ENCODE peak calls at places on chromosomes 13 and 19, in six cellular contexts. O is GM12891, A is HepG2, W is GM12878, M is H1, X is K562. Z is an unnamed sample.

GRCh38 chr13:77285098-77285497 is 41.8 kb downstream of the MYCBP2 start:
- DNase-seq in A (no peak), M (no peak), X (no peak), O (no peak), W (no peak), Z (no peak)

GRCh38 chr19:44625531-44626066 is 12.2 kb downstream of the IGSF23 start:
- DNase-seq in X (no peak), M (no peak), O (no peak), A (no peak), W (no peak), Z (no peak)

GRCh38 chr19:1942078-1942933 is 1.3 kb downstream of the CSNK1G2 start:
- DNase-seq in M (no peak), A (peak; percentile 73), O (peak; percentile 72), X (peak; percentile 86), W (peak; percentile 42), Z (peak; percentile 75)

GRCh38 chr13:38008636-38009035 is 139.1 kb upstream of the TRPC4 start:
- DNase-seq in X (peak; percentile 27), M (no peak), O (no peak), W (no peak), A (no peak), Z (no peak)

GRCh38 chr13:99909836-99910619 is 61.5 kb downstream of the ZIC5 start:
- DNase-seq in A (no peak), O (no peak), W (no peak), M (no peak), X (no peak), Z (no peak)

GRCh38 chr19:46068345-46069258 is 27.8 kb upstream of the IGFL4 start:
- DNase-seq in M (no peak), X (no peak), A (peak; percentile 92), W (no peak), O (no peak), Z (no peak)

GRCh38 chr19:17289489-17289888 is 7.8 kb downstream of the ANKLE1 start:
- DNase-seq in M (no peak), A (no peak), O (peak; percentile 77), X (peak; percentile 94), W (no peak), Z (peak; percentile 88)

GRCh38 chr19:52809801-52810200 is 11.6 kb downstream of the ZNF28 start:
- DNase-seq in W (no peak), M (no peak), O (no peak), A (no peak), X (no peak), Z (no peak)

GRCh38 chr19:53102186-53102585 is 1.0 kb downstream of the ZNF160 start:
- DNase-seq in M (no peak), O (no peak), W (no peak), A (no peak), X (peak; percentile 35), Z (no peak)

GRCh38 chr13:110711778-110712070 is 1.8 kb upstream of the ING1 start:
- DNase-seq in W (no peak), M (no peak), A (peak; percentile 39), X (no peak), O (no peak), Z (no peak)

GRCh38 chr13:26037302-26037701 is 14.5 kb downstream of the SHISA2 start:
- DNase-seq in A (no peak), M (peak; percentile 69), O (no peak), X (peak; percentile 43), W (no peak), Z (no peak)

GRCh38 chr19:54551950-54552912 is 21.4 kb upstream of the LILRA2 start:
- DNase-seq in M (no peak), X (no peak), O (no peak), A (no peak), W (peak; percentile 40), Z (no peak)

GRCh38 chr19:41328818-41329220 is 18.8 kb downstream of the CCDC97 start:
- DNase-seq in X (no peak), O (no peak), M (no peak), A (no peak), W (no peak), Z (no peak)

GRCh38 chr13:92649140-92649813 is 577.3 kb upstream of the GPC6 start:
- DNase-seq in X (no peak), O (no peak), A (no peak), M (no peak), W (no peak), Z (no peak)

GRCh38 chr19:18044825-18045304 is 36.9 kb downstream of the ARRDC2 start:
- DNase-seq in A (no peak), M (no peak), O (peak; percentile 79), X (peak; percentile 72), W (peak; percentile 90), Z (peak; percentile 82)

GRCh38 chr13:22698477-22698876 is 482.3 kb upstream of the SGCG start:
- DNase-seq in M (no peak), O (no peak), X (no peak), A (no peak), W (no peak), Z (no peak)

GRCh38 chr13:98204546-98204945 is 27.5 kb upstream of the RNF113B start:
- DNase-seq in W (no peak), O (no peak), X (no peak), M (no peak), A (no peak), Z (no peak)

GRCh38 chr19:2787115-2787514 is 1.8 kb downstream of the THOP1 start:
- DNase-seq in A (no peak), W (no peak), M (no peak), X (no peak), O (no peak), Z (no peak)

DNA sequence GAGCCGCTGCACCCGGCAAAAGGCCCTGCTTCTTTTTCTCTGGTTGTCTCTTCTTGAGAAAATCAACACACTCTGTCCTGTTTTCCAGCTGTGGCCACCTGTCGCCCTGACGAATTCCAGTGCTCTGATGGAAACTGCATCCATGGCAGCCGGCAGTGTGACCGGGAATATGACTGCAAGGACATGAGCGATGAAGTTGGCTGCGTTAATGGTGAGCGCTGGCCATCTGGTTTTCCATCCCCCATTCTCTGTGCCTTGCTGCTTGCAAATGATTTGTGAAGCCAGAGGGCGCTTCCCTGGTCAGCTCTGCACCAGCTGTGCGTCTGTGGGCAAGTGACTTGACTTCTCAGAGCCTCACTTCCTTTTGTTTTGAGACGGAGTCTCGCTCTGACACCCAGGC is 17.2 kb downstream of the LDLR start:
- DNase-seq in M (no peak), O (no peak), A (no peak), X (no peak), W (no peak), Z (no peak)
- TF ChIP-seq POLR2AphosphoS5 in M (no peak), O (no peak), A (no peak), X (no peak), W (no peak), Z (no peak)

DNA sequence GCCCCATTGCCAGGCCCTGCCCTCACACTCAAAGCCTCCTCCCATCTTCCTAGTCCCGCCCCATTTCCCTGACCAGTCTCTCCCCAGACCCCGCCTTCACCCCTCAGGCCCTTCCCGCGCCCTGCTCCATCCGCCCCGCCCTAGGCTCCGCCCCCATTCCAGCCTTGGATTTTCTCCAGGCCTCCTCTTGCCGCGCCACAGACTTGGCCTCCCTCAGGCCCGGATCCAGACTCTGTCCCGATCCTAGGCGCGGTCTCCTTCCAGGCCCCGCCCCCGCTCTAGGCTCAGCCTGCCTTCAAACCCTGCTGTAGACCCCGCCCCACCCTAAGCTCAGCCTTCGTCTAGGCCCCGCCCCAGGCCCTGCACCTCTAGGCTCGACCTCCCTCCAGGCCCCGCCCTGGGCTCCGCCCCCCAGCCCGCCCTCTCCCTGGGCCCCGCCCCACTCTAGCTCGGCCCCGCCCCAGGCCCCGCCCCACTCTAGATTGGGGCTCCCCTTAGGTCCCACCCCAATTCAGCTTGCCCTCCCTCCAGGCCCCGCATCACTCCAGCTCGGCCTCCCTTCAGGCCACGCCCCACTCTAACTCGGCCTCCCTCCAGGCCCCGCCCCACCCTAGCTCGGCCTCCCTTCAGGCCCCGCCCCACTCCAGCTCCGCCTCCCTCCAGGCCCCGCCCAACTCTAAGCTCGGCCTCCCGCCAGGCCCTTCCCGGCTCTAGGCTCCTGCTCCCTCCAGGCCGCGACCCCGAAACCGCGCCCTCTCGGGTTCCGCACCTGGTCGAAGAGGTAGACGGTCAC is 18.5 kb downstream of the LMTK3 start:
- DNase-seq in M (peak; percentile 95), W (peak; percentile 48), X (peak; percentile 98), O (peak; percentile 84), A (peak; percentile 82), Z (peak; percentile 91)
- TF ChIP-seq POLR2A in M (peak; percentile 39), W (peak; percentile 68), X (peak; percentile 75), O (no peak), A (no peak), Z (no peak)

DNA sequence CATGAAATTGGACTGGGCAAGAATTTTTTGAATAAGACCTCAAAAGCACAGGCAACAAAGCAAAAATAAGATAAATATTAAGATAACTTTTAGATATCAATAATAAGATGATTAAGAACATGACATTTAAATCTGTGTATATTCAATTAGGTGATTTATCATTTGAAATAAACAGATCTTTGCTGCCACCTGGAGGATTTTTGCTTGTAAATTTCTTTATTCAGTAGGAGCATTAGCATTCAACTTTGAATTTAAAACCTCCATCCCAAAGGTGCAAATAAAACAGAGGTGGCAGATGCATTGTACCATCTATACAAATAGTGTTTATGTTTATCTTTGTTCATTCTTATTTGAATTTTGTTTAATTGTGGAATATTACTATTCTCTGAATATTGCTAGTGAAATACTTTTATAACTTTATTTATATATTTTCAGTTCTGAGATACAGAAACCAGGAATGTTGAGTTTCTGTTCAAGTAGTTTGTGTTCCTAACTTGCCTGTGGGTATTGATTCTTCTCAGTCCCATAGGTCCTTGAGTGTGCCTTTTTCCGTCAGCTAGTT is 20.9 kb downstream of the COG6 start:
- DNase-seq in O (no peak), A (peak; percentile 28), M (no peak), X (peak; percentile 34), W (no peak), Z (no peak)
- TF ChIP-seq TAF1 in O (no peak), A (no peak), M (no peak), X (no peak), W (no peak), Z (no peak)

GRCh38 chr19:10256970-10257615 is 5.1 kb downstream of the MRPL4 start:
- DNase-seq in W (no peak), A (no peak), M (no peak), O (no peak), X (no peak), Z (no peak)

GRCh38 chr19:10260141-10260584 is 8.1 kb downstream of the MRPL4 start:
- DNase-seq in O (no peak), X (peak; percentile 49), M (no peak), A (peak; percentile 30), W (no peak), Z (no peak)

GRCh38 chr19:10256551-10256950 is 4.5 kb downstream of the MRPL4 start:
- DNase-seq in W (no peak), X (no peak), M (no peak), O (no peak), A (no peak), Z (no peak)

GRCh38 chr19:10258080-10258710 is 6.2 kb downstream of the MRPL4 start:
- DNase-seq in O (no peak), M (no peak), X (no peak), W (no peak), A (no peak), Z (no peak)

DNA sequence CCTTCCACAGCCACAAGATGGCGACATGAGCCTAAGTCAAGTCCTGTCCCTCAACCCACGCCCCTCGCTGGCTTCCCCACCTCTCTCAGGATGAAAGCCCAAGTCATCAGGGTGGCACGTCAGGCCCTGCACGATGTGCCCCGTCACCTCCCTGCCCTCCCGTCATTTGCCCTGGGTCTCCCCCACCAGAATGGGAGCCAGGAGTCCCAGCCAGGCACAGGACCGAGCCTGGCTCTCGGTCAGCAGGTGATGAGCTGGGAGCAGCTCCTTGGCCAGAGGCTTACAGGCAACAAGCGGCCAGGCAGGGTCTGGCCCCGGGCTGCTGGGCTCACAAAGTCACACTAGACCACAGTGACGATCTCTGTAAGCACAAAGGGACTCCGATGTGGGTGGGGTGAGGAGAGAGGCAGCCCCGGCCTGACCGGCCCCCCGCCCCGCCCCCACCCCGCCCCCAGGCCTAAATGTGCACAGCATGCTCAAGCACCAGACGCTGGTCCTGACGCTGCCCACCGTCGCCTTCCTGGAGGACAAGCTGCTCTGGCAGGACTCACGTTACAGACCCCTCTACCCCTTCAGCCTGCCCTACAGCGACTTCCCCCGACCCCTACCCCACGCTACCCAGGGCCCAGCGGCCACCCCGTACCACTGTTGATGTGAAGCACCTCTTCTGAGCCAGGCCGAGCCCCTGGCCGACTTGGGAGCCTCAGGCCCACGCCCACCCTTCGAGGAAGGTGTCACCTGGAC is 7.3 kb downstream of the MRPL4 start:
- DNase-seq in X (peak; percentile 94), O (peak; percentile 68), A (peak; percentile 88), M (peak; percentile 69), W (no peak), Z (peak; percentile 54)
- TF ChIP-seq POLR2AphosphoS5 in X (no peak), O (peak; percentile 51), A (no peak), M (no peak), W (peak; percentile 32), Z (peak; percentile 24)